ENCODE peak calls at places on chromosomes 6 and 20, in nine cellular contexts. W, V, H, N, E, B, Z, D and G are unnamed samples.

GRCh38 chr20:16368645-16369292 is 204.5 kb downstream of the KIF16B start:
- DNase-seq in W (no peak), V (peak; percentile 13), H (no peak), N (peak; percentile 78), E (no peak), B (no peak), Z (peak; percentile 23), D (peak; percentile 63), G (no peak)

GRCh38 chr20:54456972-54457371 is 18.4 kb upstream of the DOK5 start:
- DNase-seq in W (no peak), V (peak; percentile 31), H (no peak), N (no peak), E (no peak), B (no peak), Z (peak; percentile 26), D (no peak), G (no peak)

GRCh38 chr6:53189554-53189953 is 40.9 kb upstream of the GCM1 start:
- DNase-seq in W (no peak), V (no peak), H (no peak), N (peak; percentile 71), E (no peak), B (no peak), Z (no peak), D (no peak), G (no peak)

GRCh38 chr6:14085176-14085787 is 32.3 kb upstream of the CD83 start:
- DNase-seq in W (no peak), V (no peak), H (no peak), N (no peak), E (no peak), B (no peak), Z (no peak), D (no peak), G (no peak)

GRCh38 chr20:60851826-60852704 is 400.0 kb upstream of the CDH4 start:
- DNase-seq in W (peak; percentile 17), V (peak; percentile 51), H (peak; percentile 19), N (no peak), E (no peak), B (no peak), Z (peak; percentile 68), D (peak; percentile 51), G (peak; percentile 41)

GRCh38 chr6:109429496-109429895 is 10.9 kb downstream of the PPIL6 start:
- DNase-seq in W (no peak), V (no peak), H (no peak), N (no peak), E (no peak), B (no peak), Z (no peak), D (no peak), G (no peak)

GRCh38 chr6:152085533-152085932 is 278.1 kb downstream of the ESR1 start:
- DNase-seq in W (no peak), V (no peak), H (no peak), N (peak; percentile 24), E (no peak), B (no peak), Z (no peak), D (no peak), G (no peak)

GRCh38 chr6:107665386-107665785 is 158.7 kb downstream of the SCML4 start:
- DNase-seq in W (no peak), V (no peak), H (no peak), N (peak; percentile 74), E (no peak), B (no peak), Z (no peak), D (no peak), G (no peak)

GRCh38 chr6:71205336-71205956 is 83.2 kb upstream of the OGFRL1 start:
- DNase-seq in W (no peak), V (no peak), H (no peak), N (peak; percentile 51), E (no peak), B (no peak), Z (no peak), D (no peak), G (no peak)

GRCh38 chr6:115838763-115839401 is 221.8 kb downstream of the FRK start:
- DNase-seq in W (no peak), V (peak; percentile 74), H (peak; percentile 9), N (peak; percentile 13), E (no peak), B (no peak), Z (peak; percentile 79), D (peak; percentile 45), G (peak; percentile 29)

GRCh38 chr20:49641683-49642649 is 71.7 kb downstream of the B4GALT5 start:
- DNase-seq in W (no peak), V (no peak), H (no peak), N (peak; percentile 39), E (no peak), B (no peak), Z (no peak), D (no peak), G (no peak)

GRCh38 chr6:95087394-95088097 is 489.8 kb upstream of the MANEA start:
- DNase-seq in W (no peak), V (no peak), H (no peak), N (peak; percentile 94), E (peak; percentile 38), B (no peak), Z (no peak), D (peak; percentile 64), G (no peak)

GRCh38 chr20:61523145-61523544 is 271.1 kb downstream of the CDH4 start:
- DNase-seq in W (no peak), V (no peak), H (no peak), N (no peak), E (no peak), B (no peak), Z (no peak), D (no peak), G (no peak)

GRCh38 chr20:43452404-43453126 is 5.1 kb upstream of the SRSF6 start:
- DNase-seq in W (no peak), V (no peak), H (no peak), N (no peak), E (no peak), B (no peak), Z (no peak), D (no peak), G (no peak)
- H3K4me1 ChIP-seq in W (no peaks in the 10 kb centered on the region), V (no peaks in the 10 kb centered on the region), H (peaks cover 6% of the 10 kb centered on the region), N (peaks cover 2% of the 10 kb centered on the region), E (no peaks in the 10 kb centered on the region), B (peaks cover 6% of the 10 kb centered on the region), Z (no peaks in the 10 kb centered on the region), D (no peaks in the 10 kb centered on the region), G (no peaks in the 10 kb centered on the region)

GRCh38 chr6:85405175-85405852 is 44.6 kb upstream of the NT5E start:
- DNase-seq in W (no peak), V (no peak), H (no peak), N (peak; percentile 55), E (no peak), B (no peak), Z (no peak), D (peak; percentile 54), G (no peak)

GRCh38 chr6:85403331-85404015 is 46.4 kb upstream of the NT5E start:
- DNase-seq in W (no peak), V (peak; percentile 85), H (no peak), N (peak; percentile 92), E (no peak), B (no peak), Z (peak; percentile 61), D (peak; percentile 28), G (no peak)

GRCh38 chr6:85402922-85403321 is 47.0 kb upstream of the NT5E start:
- DNase-seq in W (no peak), V (no peak), H (no peak), N (no peak), E (no peak), B (no peak), Z (no peak), D (no peak), G (no peak)

GRCh38 chr6:85405853-85406198 is 44.1 kb upstream of the NT5E start:
- DNase-seq in W (no peak), V (no peak), H (no peak), N (no peak), E (no peak), B (no peak), Z (no peak), D (peak; percentile 29), G (no peak)

DNA sequence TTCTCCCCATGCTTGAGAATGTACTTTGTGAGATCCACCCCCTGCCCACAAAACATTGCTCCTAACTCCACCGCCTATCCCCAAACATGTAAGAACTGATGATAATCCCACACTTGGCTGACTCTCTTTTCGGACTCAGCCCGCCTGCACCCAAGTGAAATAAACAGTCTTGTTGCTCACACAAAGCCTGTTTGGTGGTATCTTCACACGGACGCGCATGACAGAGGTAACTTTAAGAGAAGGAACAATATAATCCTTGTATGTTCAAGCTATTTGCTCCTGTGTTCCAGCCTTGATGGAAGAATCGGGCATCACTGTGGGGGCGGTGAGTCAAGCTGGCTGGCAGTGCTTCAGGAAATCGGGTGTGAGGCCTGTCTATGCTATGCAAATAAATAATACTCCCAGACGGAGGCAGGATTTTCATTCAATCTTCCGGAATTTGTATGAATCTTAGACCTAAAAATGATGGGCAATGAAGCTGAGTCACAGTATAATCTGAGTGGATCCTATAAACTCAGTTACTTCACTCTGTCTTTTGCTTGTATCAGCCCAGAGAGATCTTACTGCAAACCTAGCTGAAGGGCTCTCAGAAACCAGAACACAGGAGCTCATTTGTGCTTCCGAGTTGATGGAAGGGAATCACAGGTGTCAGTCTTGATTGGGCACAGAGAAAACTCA is 45.2 kb upstream of the NT5E start:
- DNase-seq in W (no peak), V (no peak), H (no peak), N (peak; percentile 95), E (no peak), B (no peak), Z (no peak), D (peak; percentile 43), G (no peak)
- H3K4me1 ChIP-seq in W (peaks cover 7% of the 10 kb centered on the region), V (peaks cover 2% of the 10 kb centered on the region), H (no peaks in the 10 kb centered on the region), N (peaks cover 44% of the 10 kb centered on the region), E (no peaks in the 10 kb centered on the region), B (peaks cover 28% of the 10 kb centered on the region), Z (peaks cover 27% of the 10 kb centered on the region), D (peaks cover 38% of the 10 kb centered on the region), G (peaks cover 3% of the 10 kb centered on the region)

GRCh38 chr6:148383658-148384417 is 41.2 kb downstream of the SASH1 start:
- DNase-seq in W (no peak), V (no peak), H (no peak), N (no peak), E (no peak), B (no peak), Z (no peak), D (no peak), G (no peak)

GRCh38 chr6:148379966-148380653 is 37.5 kb downstream of the SASH1 start:
- DNase-seq in W (no peak), V (no peak), H (no peak), N (no peak), E (no peak), B (no peak), Z (no peak), D (no peak), G (no peak)

GRCh38 chr6:148385379-148385778 is 42.7 kb downstream of the SASH1 start:
- DNase-seq in W (no peak), V (peak; percentile 79), H (no peak), N (no peak), E (no peak), B (no peak), Z (peak; percentile 54), D (no peak), G (no peak)

GRCh38 chr6:148379481-148379880 is 36.8 kb downstream of the SASH1 start:
- DNase-seq in W (no peak), V (no peak), H (no peak), N (no peak), E (no peak), B (no peak), Z (no peak), D (no peak), G (no peak)

GRCh38 chr6:148382856-148383255 is 40.2 kb downstream of the SASH1 start:
- DNase-seq in W (no peak), V (no peak), H (no peak), N (peak; percentile 20), E (no peak), B (no peak), Z (no peak), D (no peak), G (no peak)
- H3K4me1 ChIP-seq in W (peaks cover 2% of the 10 kb centered on the region), V (peaks cover 6% of the 10 kb centered on the region), H (no peaks in the 10 kb centered on the region), N (peaks cover 3% of the 10 kb centered on the region), E (no peaks in the 10 kb centered on the region), B (peaks cover 38% of the 10 kb centered on the region), Z (peaks cover 27% of the 10 kb centered on the region), D (no peaks in the 10 kb centered on the region), G (no peaks in the 10 kb centered on the region)

GRCh38 chr20:17963114-17963897 is 5.3 kb downstream of the SNX5 start:
- DNase-seq in W (no peak), V (no peak), H (no peak), N (no peak), E (no peak), B (no peak), Z (no peak), D (no peak), G (no peak)
- H3K4me1 ChIP-seq in W (peaks cover 12% of the 10 kb centered on the region), V (peaks cover 32% of the 10 kb centered on the region), H (peaks cover 76% of the 10 kb centered on the region), N (peaks cover 25% of the 10 kb centered on the region), E (no peaks in the 10 kb centered on the region), B (peaks cover 67% of the 10 kb centered on the region), Z (peaks cover 74% of the 10 kb centered on the region), D (peaks cover 65% of the 10 kb centered on the region), G (peaks cover 2% of the 10 kb centered on the region)